ENCODE peak calls at places on chromosomes 13 and 19, in five cellular contexts. D, M, Z, W and Q are unnamed samples.
A peak's percentile ranks its signal among the peaks of the same experiment; 100 is the strongest.

GRCh38 chr13:24263652-24264051 is 45.7 kb upstream of the C1QTNF9 start:
- DNase-seq in D (no peak), M (no peak), Z (no peak), W (peak; percentile 21), Q (no peak)

GRCh38 chr19:5032101-5032967 is 63.4 kb downstream of the KDM4B start:
- DNase-seq in D (no peak), M (no peak), Z (no peak), W (no peak), Q (no peak)

GRCh38 chr13:95137096-95137495 is 164.2 kb downstream of the ABCC4 start:
- DNase-seq in D (no peak), M (no peak), Z (no peak), W (no peak), Q (no peak)

GRCh38 chr13:101401196-101401595 is 15.1 kb downstream of the NALCN start:
- DNase-seq in D (no peak), M (no peak), Z (peak; percentile 47), W (no peak), Q (no peak)

GRCh38 chr19:8821748-8822241 is 10.3 kb downstream of the ZNF558 start:
- DNase-seq in D (no peak), M (no peak), Z (no peak), W (no peak), Q (no peak)

GRCh38 chr13:99425485-99426341 is 75.6 kb upstream of the TM9SF2 start:
- DNase-seq in D (no peak), M (no peak), Z (no peak), W (no peak), Q (no peak)

GRCh38 chr19:40921005-40921897 is 39.2 kb upstream of the CYP2A7 start:
- DNase-seq in D (no peak), M (no peak), Z (peak; percentile 46), W (no peak), Q (no peak)

GRCh38 chr13:30577381-30577780 is 40.3 kb upstream of the USPL1 start:
- DNase-seq in D (peak; percentile 98), M (no peak), Z (peak; percentile 94), W (peak; percentile 26), Q (no peak)

GRCh38 chr19:5951338-5951861 is 26.5 kb downstream of the RANBP3 start:
- DNase-seq in D (no peak), M (no peak), Z (no peak), W (no peak), Q (no peak)

GRCh38 chr13:22114630-22115311 is 443.9 kb downstream of the FGF9 start:
- DNase-seq in D (no peak), M (no peak), Z (no peak), W (no peak), Q (no peak)

GRCh38 chr13:86298741-86299140 is 499.5 kb upstream of the SLITRK6 start:
- DNase-seq in D (no peak), M (no peak), Z (no peak), W (no peak), Q (no peak)

GRCh38 chr19:48818234-48818823 is 7.5 kb upstream of the BCAT2 start:
- DNase-seq in D (no peak), M (no peak), Z (no peak), W (no peak), Q (no peak)

GRCh38 chr13:40666905-40667621 is 622 bp upstream of the FOXO1 start:
- DNase-seq in D (no peak), M (no peak), Z (no peak), W (no peak), Q (no peak)

GRCh38 chr13:34300559-34300958 is 482.6 kb downstream of the RFC3 start:
- DNase-seq in D (peak; percentile 5), M (no peak), Z (no peak), W (no peak), Q (no peak)

GRCh38 chr13:26010487-26011207 is 41.2 kb downstream of the SHISA2 start:
- DNase-seq in D (no peak), M (no peak), Z (no peak), W (no peak), Q (no peak)

GRCh38 chr19:932647-933552 is 7.1 kb downstream of the ARID3A start:
- DNase-seq in D (peak; percentile 61), M (no peak), Z (peak; percentile 98), W (no peak), Q (no peak)

GRCh38 chr13:72757792-72758535 is 23.7 kb downstream of the DIS3 start:
- DNase-seq in D (no peak), M (no peak), Z (no peak), W (no peak), Q (no peak)

GRCh38 chr13:33188093-33188882 is 97.3 kb downstream of the STARD13 start:
- DNase-seq in D (no peak), M (no peak), Z (no peak), W (no peak), Q (no peak)

GRCh38 chr13:30843548-30843947 is 62.5 kb upstream of the MEDAG start:
- DNase-seq in D (no peak), M (no peak), Z (no peak), W (no peak), Q (no peak)

GRCh38 chr19:16002380-16002779 is 53.6 kb downstream of the OR10H4 start:
- DNase-seq in D (no peak), M (no peak), Z (no peak), W (no peak), Q (no peak)

GRCh38 chr19:10520652-10521318 is 3.5 kb upstream of the S1PR5 start:
- DNase-seq in D (peak; percentile 69), M (no peak), Z (no peak), W (no peak), Q (no peak)

GRCh38 chr19:49851456-49852259 is 699 bp downstream of the PTOV1 start:
- DNase-seq in D (no peak), M (no peak), Z (no peak), W (no peak), Q (no peak)

GRCh38 chr13:36154567-36155231 is 23.5 kb upstream of the DCLK1 start:
- DNase-seq in D (no peak), M (no peak), Z (no peak), W (peak; percentile 46), Q (no peak)

GRCh38 chr19:55441692-55442321 is 1.3 kb downstream of the SHISA7 start:
- DNase-seq in D (no peak), M (no peak), Z (no peak), W (no peak), Q (no peak)

GRCh38 chr13:34155931-34156607 is 338.1 kb downstream of the RFC3 start:
- DNase-seq in D (peak; percentile 84), M (no peak), Z (peak; percentile 93), W (peak; percentile 95), Q (no peak)

GRCh38 chr19:58575183-58576041 is 2.3 kb upstream of the MZF1 start:
- DNase-seq in D (peak; percentile 90), M (no peak), Z (peak; percentile 90), W (no peak), Q (peak; percentile 77)